ENCODE peak calls at places on chromosomes 2 and 18, in seven cellular contexts. H, B, W, Q, M, X and A are unnamed samples. For H3K27me3 and H3K4me1, the result is how much of the 10 kb centered on the place peaks cover.

GRCh38 chr2:30234180-30234971 is 3.0 kb downstream of the LBH start:
- DNase-seq in H (peak), B (peak), W (no peak), Q (no peak), M (peak), X (peak), A (no peak)

GRCh38 chr18:30376515-30376914 is 666.0 kb downstream of the DSC3 start:
- DNase-seq in H (no peak), B (no peak), W (no peak), Q (peak), M (peak), X (no peak), A (no peak)

GRCh38 chr2:215917953-215918620 is 95.3 kb downstream of the MREG start:
- DNase-seq in H (no peak), B (no peak), W (peak), Q (no peak), M (no peak), X (no peak), A (no peak)

GRCh38 chr2:209391776-209392401 is 32.0 kb upstream of the MAP2 start:
- DNase-seq in H (no peak), B (no peak), W (no peak), Q (no peak), M (no peak), X (no peak), A (no peak)

GRCh38 chr2:107817378-107817777 is 9.3 kb upstream of the RGPD4 start:
- DNase-seq in H (no peak), B (no peak), W (no peak), Q (no peak), M (no peak), X (no peak), A (no peak)

GRCh38 chr2:115880558-115880957 is 1438.1 kb downstream of the DPP10 start:
- DNase-seq in H (no peak), B (no peak), W (no peak), Q (no peak), M (peak), X (no peak), A (no peak)

GRCh38 chr2:239791727-239792648 is 233.2 kb downstream of the NDUFA10 start:
- DNase-seq in H (no peak), B (no peak), W (no peak), Q (no peak), M (no peak), X (no peak), A (no peak)

GRCh38 chr2:186699742-186700141 is 5.9 kb downstream of the FAM171B start:
- DNase-seq in H (no peak), B (no peak), W (no peak), Q (no peak), M (no peak), X (no peak), A (no peak)

GRCh38 chr2:170146784-170147183 is 31.2 kb upstream of the MYO3B start:
- DNase-seq in H (no peak), B (no peak), W (no peak), Q (no peak), M (no peak), X (no peak), A (no peak)

GRCh38 chr2:74414913-74415761 is 6.3 kb downstream of the C2orf81 start:
- DNase-seq in H (peak), B (peak), W (no peak), Q (no peak), M (no peak), X (peak), A (peak)

GRCh38 chr2:10570076-10570475 is 119.7 kb downstream of the NOL10 start:
- DNase-seq in H (no peak), B (no peak), W (no peak), Q (no peak), M (no peak), X (no peak), A (no peak)

GRCh38 chr2:3169106-3169870 is 208.3 kb downstream of the EIPR1 start:
- DNase-seq in H (no peak), B (no peak), W (no peak), Q (no peak), M (no peak), X (no peak), A (no peak)

GRCh38 chr2:171260471-171261424 is 100.1 kb upstream of the TLK1 start:
- DNase-seq in H (no peak), B (no peak), W (peak), Q (no peak), M (no peak), X (no peak), A (no peak)

GRCh38 chr2:229416116-229416694 is 145.1 kb upstream of the PID1 start:
- DNase-seq in H (peak), B (peak), W (no peak), Q (no peak), M (no peak), X (peak), A (peak)

GRCh38 chr18:48820483-48821250 is 130.1 kb downstream of the SMAD7 start:
- DNase-seq in H (peak), B (peak), W (peak), Q (no peak), M (no peak), X (no peak), A (peak)

GRCh38 chr2:67400560-67401464 is 3.7 kb downstream of the ETAA1 start:
- DNase-seq in H (no peak), B (no peak), W (no peak), Q (no peak), M (no peak), X (no peak), A (no peak)

GRCh38 chr2:235171511-235172130 is 219.8 kb downstream of the SH3BP4 start:
- DNase-seq in H (no peak), B (no peak), W (no peak), Q (no peak), M (no peak), X (no peak), A (no peak)

GRCh38 chr2:109284816-109285215 is 155.8 kb downstream of the SH3RF3 start:
- DNase-seq in H (peak), B (peak), W (no peak), Q (no peak), M (no peak), X (peak), A (peak)

GRCh38 chr18:40258298-40258697 is 1696.7 kb upstream of the PIK3C3 start:
- DNase-seq in H (no peak), B (no peak), W (no peak), Q (no peak), M (no peak), X (no peak), A (no peak)

GRCh38 chr2:206212673-206213513 is 53.2 kb downstream of the EEF1B2 start:
- DNase-seq in H (no peak), B (no peak), W (no peak), Q (no peak), M (no peak), X (no peak), A (no peak)

GRCh38 chr2:38374978-38375377 is 2.1 kb downstream of the ATL2 start:
- DNase-seq in H (no peak), B (no peak), W (no peak), Q (no peak), M (peak), X (no peak), A (no peak)

GRCh38 chr18:12283256-12283655 is 24.8 kb upstream of the TUBB6 start:
- DNase-seq in H (no peak), B (no peak), W (no peak), Q (peak), M (peak), X (no peak), A (no peak)

GRCh38 chr2:195396479-195396878 is 260.5 kb upstream of the SLC39A10 start:
- DNase-seq in H (no peak), B (no peak), W (no peak), Q (no peak), M (no peak), X (no peak), A (no peak)

GRCh38 chr18:56851774-56852173 is 200.6 kb downstream of the WDR7 start:
- DNase-seq in H (no peak), B (no peak), W (peak), Q (no peak), M (no peak), X (no peak), A (no peak)

GRCh38 chr2:37306024-37306423 is 18.6 kb downstream of the PRKD3 start:
- DNase-seq in H (no peak), B (no peak), W (no peak), Q (no peak), M (no peak), X (no peak), A (no peak)

DNA sequence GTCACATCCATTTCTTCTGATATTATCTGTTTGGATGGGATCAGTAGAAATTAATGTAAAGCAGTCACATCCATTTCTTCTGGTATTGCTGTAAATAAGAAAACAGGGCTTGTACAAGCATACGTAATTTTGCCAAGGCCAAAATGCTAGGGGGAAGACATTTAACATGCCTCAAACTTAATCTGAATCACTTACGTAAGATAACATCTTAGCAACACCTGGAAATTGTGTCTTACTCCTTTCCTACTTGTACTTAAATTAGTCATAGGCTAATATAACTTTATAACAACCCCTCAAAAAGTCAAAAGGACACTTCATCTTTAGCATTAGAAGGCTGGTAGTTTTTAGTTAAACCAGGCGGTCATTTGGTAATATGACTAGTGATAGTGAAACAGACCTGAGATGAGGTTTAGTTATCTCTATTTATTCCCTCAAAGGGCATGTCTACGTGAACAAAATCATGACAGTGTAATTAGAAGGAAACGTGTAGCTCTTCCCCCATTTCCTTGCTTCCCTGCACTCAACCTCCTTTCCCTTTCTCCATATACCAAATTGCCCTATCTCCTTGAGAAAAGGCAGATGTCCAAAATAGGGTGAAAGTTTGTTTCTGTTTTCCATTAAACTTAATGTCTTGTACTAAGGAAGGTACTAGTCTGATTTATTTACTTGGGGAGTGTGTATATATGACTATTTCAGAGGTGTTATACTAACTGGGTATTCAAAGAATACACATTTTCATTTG is 99.3 kb upstream of the FZD5 start:
- DNase-seq in H (no peak), B (no peak), W (no peak), Q (no peak), M (no peak), X (no peak), A (no peak)
- H3K27me3 ChIP-seq in H (under half), B (under half), W (under half), Q (under half), M (under half), X (under half), A (under half)

GRCh38 chr2:144675331-144675730 is 155.4 kb upstream of the ZEB2 start:
- DNase-seq in H (no peak), B (no peak), W (no peak), Q (no peak), M (no peak), X (no peak), A (no peak)
- H3K4me1 ChIP-seq in H (under half), B (under half), W (under half), Q (under half), M (under half), X (under half), A (under half)

DNA sequence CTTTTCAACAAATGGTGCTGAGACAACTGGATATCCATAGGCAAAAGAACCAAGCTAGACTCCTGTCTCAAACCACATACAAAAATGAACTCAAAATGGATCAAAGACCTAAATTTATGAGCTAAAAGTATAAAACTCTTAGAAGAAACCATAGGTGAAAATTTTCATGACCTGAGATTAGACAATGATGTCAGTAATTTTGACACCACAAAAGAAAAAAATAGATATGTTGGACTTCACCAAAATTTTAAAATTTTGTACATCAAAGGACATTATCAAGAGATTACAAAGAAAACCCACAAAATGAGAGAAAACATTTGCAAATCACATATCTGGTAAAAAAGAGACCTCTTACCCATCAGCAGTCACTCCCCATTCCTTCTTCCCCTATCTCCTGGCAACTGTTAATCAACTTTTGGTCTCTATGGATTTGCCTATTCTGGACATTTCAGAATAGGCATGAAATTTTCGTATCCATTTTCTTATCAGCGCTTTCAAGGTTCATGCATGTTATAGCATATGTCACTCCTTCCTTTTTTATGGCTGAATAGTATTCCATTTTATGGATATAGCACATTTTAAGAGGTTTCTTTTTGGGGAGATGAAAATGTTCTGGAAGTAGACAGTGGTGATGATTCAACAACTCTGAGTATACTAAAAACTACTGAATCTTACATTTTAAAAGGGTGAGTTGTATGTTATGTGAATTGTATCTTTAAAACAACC is 43.3 kb downstream of the FAM178B start:
- DNase-seq in H (no peak), B (no peak), W (no peak), Q (no peak), M (no peak), X (no peak), A (no peak)
- H3K27ac ChIP-seq in H (no peak), B (no peak), W (no peak), Q (no peak), M (no peak), X (no peak), A (no peak)

GRCh38 chr2:217893440-217893839 is 109.4 kb downstream of the TNS1 start:
- DNase-seq in H (no peak), B (no peak), W (no peak), Q (no peak), M (no peak), X (no peak), A (peak)
- H3K27me3 ChIP-seq in H (under half), B (under half), W (under half), Q (under half), M (under half), X (under half), A (under half)

DNA sequence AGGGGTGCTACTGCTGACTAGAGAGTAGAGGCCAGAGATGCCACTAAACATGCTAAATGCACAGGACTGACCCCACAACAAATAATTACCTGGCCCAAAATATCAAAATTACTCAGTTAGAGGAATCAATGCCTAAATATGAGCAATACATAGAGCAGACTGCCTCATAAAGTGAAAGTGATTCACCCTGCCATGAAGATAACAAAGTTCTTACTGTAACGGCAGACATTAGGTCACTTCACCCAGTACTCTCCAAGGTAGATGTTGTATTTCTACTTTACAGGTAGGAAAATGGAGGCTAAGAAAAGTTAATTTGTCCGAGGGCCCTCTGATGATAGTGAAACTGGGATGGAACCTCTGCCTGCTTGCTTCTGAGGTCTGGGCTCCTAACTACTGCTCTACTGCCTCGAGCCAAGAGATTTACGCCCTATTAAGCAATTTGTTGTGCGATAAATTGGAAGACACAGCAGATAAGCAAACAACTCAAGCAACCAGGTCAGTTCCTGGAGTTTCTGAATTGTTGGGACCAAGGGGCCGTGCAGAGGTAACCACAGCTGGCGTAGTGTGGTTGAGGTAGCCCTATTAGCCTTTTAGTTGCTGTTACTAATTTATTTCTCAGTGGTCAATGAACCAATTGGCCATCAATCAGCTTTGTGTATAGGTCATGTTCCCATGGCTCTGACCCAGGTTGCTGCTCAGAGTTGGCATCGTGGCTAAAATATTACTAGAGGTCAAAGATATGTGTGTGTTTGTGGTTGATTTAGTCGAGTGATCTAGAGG is 4.8 kb downstream of the DHRS9 start:
- DNase-seq in H (no peak), B (no peak), W (no peak), Q (no peak), M (no peak), X (no peak), A (no peak)
- H3K4me1 ChIP-seq in H (under half), B (under half), W (under half), Q (under half), M (under half), X (under half), A (under half)

DNA sequence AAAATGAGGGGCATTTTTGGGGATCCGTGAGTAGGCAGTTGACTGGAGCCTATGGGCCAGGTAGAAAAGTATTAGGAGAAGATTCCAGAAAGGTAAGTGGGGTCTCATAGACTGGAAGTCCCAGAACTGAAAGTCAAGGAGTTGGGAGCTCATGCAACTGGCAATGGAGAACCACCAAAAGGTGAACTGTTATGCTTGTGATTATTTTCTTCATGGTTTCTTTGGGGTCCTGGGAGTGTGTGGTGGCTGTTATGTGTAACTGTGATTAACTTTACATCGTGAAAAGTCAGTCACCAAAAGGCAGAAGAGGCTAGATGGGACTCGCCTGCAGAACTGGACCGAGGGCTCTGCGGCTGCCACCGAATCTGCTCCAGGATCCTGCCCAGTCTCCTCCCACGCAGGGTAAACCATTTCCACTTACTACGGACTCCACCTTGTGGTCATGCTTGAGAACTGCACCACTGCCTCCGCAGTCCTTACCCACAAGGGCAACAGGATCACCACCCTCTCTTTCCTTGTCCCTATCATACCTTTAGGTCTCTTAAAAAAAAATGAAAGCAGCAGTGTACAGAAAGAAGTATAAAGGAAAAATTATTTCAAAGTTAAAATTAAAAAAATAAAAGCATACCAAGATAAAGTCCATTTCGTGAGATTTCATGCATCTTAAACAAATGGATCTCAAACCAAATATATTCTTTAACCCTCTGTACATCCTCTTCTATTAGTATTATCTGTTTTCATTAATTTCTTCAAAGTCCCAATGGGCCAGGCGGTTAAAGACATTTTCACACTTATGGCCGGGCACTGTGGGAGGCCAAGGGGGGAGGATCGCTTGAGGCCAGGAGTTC is 15.6 kb upstream of the CEP68 start:
- DNase-seq in H (peak), B (peak), W (no peak), Q (peak), M (peak), X (peak), A (peak)
- H3K27ac ChIP-seq in H (no peak), B (no peak), W (no peak), Q (no peak), M (no peak), X (no peak), A (no peak)

GRCh38 chr2:118705032-118705431 is 142.4 kb downstream of the EN1 start:
- DNase-seq in H (no peak), B (no peak), W (no peak), Q (no peak), M (no peak), X (no peak), A (no peak)
- H3K27me3 ChIP-seq in H (under half), B (under half), W (under half), Q (under half), M (under half), X (under half), A (under half)